ENCODE peak calls at places on chromosome 3, in six cellular contexts. J is stomach, H is psoas muscle, K is retinal pigment epithelial cell, D is heart left ventricle, X is transverse colon. E is an unnamed sample.

GRCh38 chr3:126421573-126422119 is 26.9 kb downstream of the CFAP100 start:
- DNase-seq in K (no peak), X (no peak), J (peak; percentile 9), D (no peak), H (no peak), E (no peak)

GRCh38 chr3:23094890-23095462 is 108.2 kb upstream of the UBE2E2 start:
- DNase-seq in D (no peak), H (no peak), J (no peak), K (no peak), X (no peak), E (peak; percentile 77)

GRCh38 chr3:53581671-53582070 is 87.3 kb downstream of the CACNA1D start:
- DNase-seq in H (no peak), D (no peak), X (no peak), K (no peak), J (no peak), E (no peak)

GRCh38 chr3:40292637-40293036 is 16.9 kb upstream of the EIF1B start:
- DNase-seq in J (no peak), H (no peak), X (no peak), K (no peak), D (peak; percentile 71), E (no peak)

GRCh38 chr3:183802989-183803388 is 22.4 kb downstream of the MAP6D1 start:
- DNase-seq in K (no peak), H (no peak), X (no peak), J (no peak), D (no peak), E (no peak)

GRCh38 chr3:134928392-134928791 is 133.3 kb downstream of the EPHB1 start:
- DNase-seq in X (no peak), K (no peak), H (no peak), J (no peak), D (no peak), E (no peak)

GRCh38 chr3:22349445-22349844 is 598.4 kb upstream of the ZNF385D start:
- DNase-seq in K (no peak), D (no peak), J (no peak), H (no peak), X (no peak), E (no peak)

GRCh38 chr3:13148561-13149330 is 75.5 kb upstream of the IQSEC1 start:
- DNase-seq in X (peak; percentile 6), K (no peak), D (no peak), J (no peak), H (no peak), E (no peak)

GRCh38 chr3:172411478-172411947 is 36.7 kb downstream of the GHSR start:
- DNase-seq in J (no peak), K (no peak), X (no peak), D (no peak), H (no peak), E (no peak)

GRCh38 chr3:9970020-9970652 is 16.5 kb downstream of the EMC3 start:
- DNase-seq in J (no peak), K (no peak), H (no peak), X (no peak), D (no peak), E (no peak)

GRCh38 chr3:179149239-179149887 is 1.2 kb downstream of the PIK3CA start:
- DNase-seq in J (no peak), H (no peak), D (peak; percentile 30), K (no peak), X (peak; percentile 26), E (no peak)

GRCh38 chr3:18743761-18744160 is 318.6 kb upstream of the SATB1 start:
- DNase-seq in X (no peak), D (no peak), J (no peak), K (no peak), H (no peak), E (no peak)

GRCh38 chr3:65126527-65127440 is 439.0 kb upstream of the ADAMTS9 start:
- DNase-seq in H (no peak), D (no peak), K (peak; percentile 75), J (no peak), X (no peak), E (no peak)

GRCh38 chr3:106530367-106530766 is 661.6 kb upstream of the CBLB start:
- DNase-seq in X (no peak), H (no peak), J (no peak), K (no peak), D (no peak), E (no peak)

GRCh38 chr3:177882124-177882648 is 654.0 kb upstream of the KCNMB2 start:
- DNase-seq in X (no peak), D (no peak), K (no peak), H (no peak), J (no peak), E (no peak)

GRCh38 chr3:16599694-16600093 is 5.5 kb downstream of the DAZL start:
- DNase-seq in J (no peak), X (no peak), D (no peak), K (no peak), H (no peak), E (no peak)

GRCh38 chr3:16600771-16601538 is 4.3 kb downstream of the DAZL start:
- DNase-seq in K (peak; percentile 41), X (peak; percentile 83), D (peak; percentile 78), H (peak; percentile 88), J (peak; percentile 89), E (peak; percentile 25)

GRCh38 chr3:16604887-16605602 is at the start of gene DAZL:
- DNase-seq in K (no peak), X (no peak), H (no peak), J (no peak), D (no peak), E (no peak)

GRCh38 chr3:16604433-16604832 is 790 bp downstream of the DAZL start:
- DNase-seq in K (no peak), J (no peak), X (no peak), H (peak; percentile 35), D (no peak), E (no peak)

GRCh38 chr3:16601539-16602005 is 3.7 kb downstream of the DAZL start:
- DNase-seq in J (no peak), K (no peak), X (no peak), D (no peak), H (no peak), E (no peak)
- TF ChIP-seq CTCF in J (no peak), K (no peak), X (peak; percentile 3), D (no peak), H (no peak), E (no peak)

DNA sequence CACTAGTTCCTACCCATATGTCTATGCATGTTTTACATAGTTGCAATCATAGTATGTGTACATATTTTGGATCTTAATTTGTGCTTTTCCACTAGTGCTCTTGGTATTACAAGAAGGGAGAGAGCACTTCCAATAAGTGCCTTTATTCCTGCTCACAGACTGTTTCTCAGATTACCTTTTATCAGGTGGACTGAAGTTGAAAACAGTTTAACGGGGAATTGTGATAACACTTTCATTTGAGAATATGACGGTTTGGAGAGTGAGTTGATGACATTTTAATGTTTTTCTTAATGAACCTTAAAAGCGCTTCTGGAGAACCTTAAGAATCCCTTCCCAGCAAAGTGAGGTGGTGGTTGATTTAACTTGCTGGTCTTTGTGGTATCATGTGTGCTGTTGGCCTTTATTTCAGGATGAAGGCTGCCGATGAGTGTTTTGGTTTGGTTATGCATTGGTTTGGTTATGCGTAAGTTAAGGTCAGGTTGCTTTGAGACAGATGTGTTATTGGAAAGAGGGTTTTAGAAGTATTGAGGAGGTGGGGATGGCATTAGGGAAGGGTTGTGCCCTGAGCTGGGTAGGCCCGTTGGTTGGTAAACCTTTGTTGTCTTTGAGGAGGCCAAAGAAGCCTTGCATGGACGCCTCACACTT is 2.8 kb downstream of the EDEM1 start:
- DNase-seq in X (no peak), D (no peak), H (no peak), J (no peak), K (no peak), E (no peak)
- H3K4me3 ChIP-seq in X (peak overlapping the region; percentile 96), D (no peak overlapping the region), H (peak overlapping the region; percentile 92), J (peak overlapping the region; percentile 0), K (peak overlapping the region; percentile 5), E (no peak overlapping the region)

GRCh38 chr3:143697975-143698374 is 150.3 kb downstream of the SLC9A9 start:
- DNase-seq in D (no peak), H (no peak), X (no peak), K (no peak), J (no peak), E (no peak)
- TF ChIP-seq CTCF in D (no peak), H (no peak), X (no peak), K (no peak), J (no peak), E (peak; percentile 7)

GRCh38 chr3:69250014-69250413 is 127.6 kb upstream of the LMOD3 start:
- DNase-seq in X (peak; percentile 84), D (peak; percentile 44), H (no peak), K (peak; percentile 98), J (peak; percentile 66), E (no peak)

GRCh38 chr3:69251078-69251805 is 128.8 kb upstream of the LMOD3 start:
- DNase-seq in D (no peak), J (no peak), H (no peak), X (no peak), K (no peak), E (no peak)

GRCh38 chr3:69248394-69248793 is 126.0 kb upstream of the LMOD3 start:
- DNase-seq in J (no peak), H (no peak), K (no peak), D (no peak), X (peak; percentile 31), E (peak; percentile 76)

GRCh38 chr3:69246612-69247011 is 124.2 kb upstream of the LMOD3 start:
- DNase-seq in J (no peak), H (no peak), X (no peak), D (no peak), K (no peak), E (no peak)

GRCh38 chr3:69249001-69249400 is 126.6 kb upstream of the LMOD3 start:
- DNase-seq in H (no peak), D (no peak), K (no peak), X (no peak), J (no peak), E (no peak)
- H3K4me3 ChIP-seq in H (no peak overlapping the region), D (no peak overlapping the region), K (peak overlapping the region; percentile 75), X (peak overlapping the region; percentile 43), J (peak overlapping the region; percentile 35), E (peak overlapping the region; percentile 45)

GRCh38 chr3:112633191-112633590 is 7.8 kb downstream of the CCDC80 start:
- DNase-seq in D (no peak), X (no peak), J (no peak), K (no peak), H (no peak), E (no peak)
- TF ChIP-seq CTCF in D (no peak), X (no peak), J (no peak), K (no peak), H (no peak), E (no peak)

GRCh38 chr3:1576047-1576446 is 483.2 kb downstream of the CNTN6 start:
- DNase-seq in K (no peak), X (peak; percentile 31), H (no peak), J (no peak), D (no peak), E (no peak)

GRCh38 chr3:1571736-1572135 is 478.9 kb downstream of the CNTN6 start:
- DNase-seq in J (no peak), K (no peak), D (no peak), H (no peak), X (no peak), E (no peak)
- H3K4me3 ChIP-seq in J (no peak overlapping the region), K (no peak overlapping the region), D (no peak overlapping the region), H (no peak overlapping the region), X (no peak overlapping the region), E (no peak overlapping the region)

DNA sequence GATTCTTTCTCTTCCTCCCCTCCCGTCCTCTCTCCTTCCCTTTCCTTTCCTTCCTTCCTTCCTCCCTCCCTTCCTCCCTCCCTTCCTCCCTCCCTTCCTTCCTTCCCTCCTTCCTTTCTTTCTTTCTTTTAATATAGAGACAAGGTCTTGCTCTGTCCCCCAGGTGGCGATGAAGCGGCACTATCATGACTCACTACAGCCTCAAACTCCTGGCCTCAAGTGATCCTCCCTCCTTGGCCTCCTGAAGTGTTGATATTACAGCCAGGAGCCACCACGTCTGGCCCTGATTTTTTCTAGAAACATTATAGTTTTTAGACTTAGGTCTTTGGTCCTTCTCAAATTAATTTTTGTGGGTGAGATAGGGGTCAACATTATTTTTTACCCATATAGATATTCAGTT is 15.5 kb downstream of the GRM2 start:
- DNase-seq in J (no peak), K (no peak), H (no peak), X (no peak), D (no peak), E (no peak)
- TF ChIP-seq CTCF in J (no peak), K (no peak), H (no peak), X (no peak), D (no peak), E (no peak)